ENCODE peak calls at places on chromosomes 5 and 9, in nine cellular contexts. D is effector CD4-positive, alpha-beta T cell; P is HCT116; B is amygdala; K is fibroblast of mammary gland; M is posterior cingulate gyrus; A is HTR-8/SVneo; S is activated T-cell treated with anti-CD3 and anti-CD28 coated beads for 24 hours; W is activated CD4-positive, alpha-beta T cell treated with anti-CD3 and anti-CD28 coated beads, Interleukin-2, amount 50 U/mL, for 4 hours. J is an unnamed sample.

GRCh38 chr5:124576848-124577409 is 169.5 kb downstream of the ZNF608 start:
- DNase-seq in P (no peak), S (no peak), B (no peak), D (no peak), K (no peak), M (no peak), A (no peak), W (no peak), J (no peak)

GRCh38 chr5:159061186-159061796 is 38.4 kb downstream of the EBF1 start:
- DNase-seq in D (no peak), M (no peak), B (no peak), S (no peak), P (no peak), A (peak; percentile 12), K (peak; percentile 93), W (no peak), J (no peak)

GRCh38 chr9:31854187-31854586 is 530.3 kb upstream of the ACO1 start:
- DNase-seq in D (no peak), B (no peak), P (no peak), A (no peak), K (no peak), M (no peak), W (no peak), S (no peak), J (no peak)

GRCh38 chr5:58378613-58379385 is 81.1 kb downstream of the PLK2 start:
- DNase-seq in M (no peak), D (no peak), P (no peak), W (no peak), S (no peak), A (no peak), B (no peak), K (no peak), J (no peak)

GRCh38 chr9:127224883-127225739 is 39.5 kb upstream of the GARNL3 start:
- DNase-seq in W (peak; percentile 92), D (peak; percentile 83), M (peak; percentile 98), A (peak; percentile 93), K (peak; percentile 73), S (peak; percentile 87), B (peak; percentile 99), P (peak; percentile 63), J (peak; percentile 86)

GRCh38 chr5:138819065-138819464 is 56.1 kb downstream of the LRRTM2 start:
- DNase-seq in W (no peak), K (no peak), S (no peak), A (no peak), P (no peak), M (peak; percentile 71), B (no peak), D (no peak), J (no peak)

GRCh38 chr5:111781200-111781599 is 24.2 kb upstream of the NREP start:
- DNase-seq in D (no peak), K (peak; percentile 48), A (no peak), S (no peak), W (no peak), P (no peak), B (peak; percentile 8), M (no peak), J (peak; percentile 21)

GRCh38 chr5:6634788-6635430 is 1.7 kb downstream of the SRD5A1 start:
- DNase-seq in W (no peak), M (no peak), S (no peak), D (no peak), B (no peak), P (no peak), A (no peak), K (no peak), J (peak; percentile 56)

GRCh38 chr5:93055971-93056370 is 525.0 kb downstream of the NR2F1-AS1 start:
- DNase-seq in K (no peak), B (no peak), A (no peak), D (no peak), S (no peak), P (no peak), W (no peak), M (no peak), J (no peak)

GRCh38 chr9:79431019-79431679 is 140.6 kb upstream of the TLE4 start:
- DNase-seq in D (no peak), M (no peak), W (no peak), P (no peak), B (no peak), A (no peak), S (no peak), K (no peak), J (no peak)

GRCh38 chr5:36724429-36725332 is 118.3 kb downstream of the SLC1A3 start:
- DNase-seq in B (peak; percentile 10), D (peak; percentile 7), M (no peak), P (no peak), K (peak; percentile 5), A (no peak), S (peak; percentile 16), W (no peak), J (peak; percentile 33)

GRCh38 chr5:62593331-62593730 is 14.7 kb downstream of the LRRC70 start:
- DNase-seq in P (no peak), K (peak; percentile 69), S (no peak), W (no peak), B (no peak), M (no peak), A (no peak), D (no peak), J (peak; percentile 15)

GRCh38 chr5:166624573-166624972 is 1666.9 kb upstream of the WWC1 start:
- DNase-seq in S (no peak), W (no peak), P (no peak), M (no peak), D (no peak), A (no peak), B (no peak), K (no peak), J (no peak)

GRCh38 chr5:174419523-174420132 is 304.8 kb upstream of the MSX2 start:
- DNase-seq in K (peak; percentile 88), B (peak; percentile 92), S (peak; percentile 73), A (peak; percentile 84), D (peak; percentile 60), M (peak; percentile 95), W (peak; percentile 71), P (peak; percentile 89), J (peak; percentile 57)

GRCh38 chr5:59525957-59526356 is 367.6 kb downstream of the PDE4D start:
- DNase-seq in S (no peak), K (peak; percentile 76), A (no peak), B (no peak), M (no peak), D (no peak), W (no peak), P (no peak), J (peak; percentile 72)

GRCh38 chr5:24635217-24635616 is 9.6 kb downstream of the CDH10 start:
- DNase-seq in A (no peak), P (no peak), K (no peak), W (no peak), S (no peak), M (no peak), B (no peak), D (no peak), J (no peak)

GRCh38 chr5:10333154-10334006 is 20.1 kb upstream of the MARCHF6 start:
- DNase-seq in W (no peak), A (no peak), B (peak; percentile 27), M (peak; percentile 53), K (no peak), S (no peak), P (no peak), D (no peak), J (no peak)

GRCh38 chr9:7976167-7976755 is 176.7 kb upstream of the DMAC1 start:
- DNase-seq in B (no peak), P (no peak), W (peak; percentile 21), M (no peak), A (no peak), K (no peak), S (peak; percentile 48), D (peak; percentile 40), J (no peak)

GRCh38 chr9:121700165-121700830 is 48.9 kb downstream of the DAB2IP start:
- DNase-seq in P (no peak), D (no peak), B (peak; percentile 34), K (peak; percentile 48), S (no peak), A (peak; percentile 49), W (no peak), M (peak; percentile 55), J (peak; percentile 37)

GRCh38 chr9:3751125-3751758 is 225.4 kb upstream of the RFX3 start:
- DNase-seq in K (peak; percentile 51), B (no peak), P (no peak), S (no peak), W (no peak), D (no peak), A (no peak), M (no peak), J (no peak)

GRCh38 chr5:142970440-142970788 is 200.2 kb downstream of the ARHGAP26 start:
- DNase-seq in S (no peak), B (no peak), K (no peak), P (no peak), M (no peak), W (no peak), D (no peak), A (no peak), J (no peak)

GRCh38 chr9:128703616-128704355 is 1.5 kb downstream of the PKN3 start:
- DNase-seq in S (no peak), W (no peak), B (no peak), P (no peak), D (no peak), A (no peak), M (no peak), K (no peak), J (no peak)

J was measured in HCEC 1CT.